ENCODE peak calls at places on chromosomes 12 and 14, in five cellular contexts. M is RKO; L is tibial nerve; K is stimulated activated CD4-positive, alpha-beta T cell treated with anti-CD3 and anti-CD28 coated beads, Interleukin-1b, Interleukin-23, amount 100 ng/mL, for 4 hours; X is ELF-1. D is an unnamed sample.
A peak's percentile ranks its signal among the peaks of the same experiment; 100 is the strongest.

GRCh38 chr12:84046869-84047268 is 865.7 kb downstream of the SLC6A15 start:
- DNase-seq in M (no peak), L (no peak), K (no peak), X (no peak), D (no peak)

GRCh38 chr14:61321385-61322010 is at the start of gene PRKCH:
- DNase-seq in M (no peak), L (no peak), K (peak; percentile 73), X (peak; percentile 80), D (no peak)

GRCh38 chr14:102333795-102334415 is 14.4 kb downstream of the ZNF839 start:
- DNase-seq in M (no peak), L (no peak), K (no peak), X (no peak), D (no peak)

GRCh38 chr12:111691262-111691661 is 5.4 kb downstream of the ACAD10 start:
- DNase-seq in M (no peak), L (no peak), K (no peak), X (no peak), D (no peak)

GRCh38 chr14:37862263-37862662 is 266.8 kb downstream of the TTC6 start:
- DNase-seq in M (no peak), L (no peak), K (no peak), X (no peak), D (no peak)

GRCh38 chr12:68001486-68002466 is 12.5 kb downstream of the IFNG-AS1 start:
- DNase-seq in M (peak; percentile 54), L (no peak), K (no peak), X (no peak), D (no peak)

GRCh38 chr12:15423629-15424028 is 101.3 kb downstream of the PTPRO start:
- DNase-seq in M (peak; percentile 48), L (no peak), K (no peak), X (no peak), D (no peak)

GRCh38 chr14:68795602-68796417 is 2.9 kb upstream of the ZFP36L1 start:
- DNase-seq in M (peak; percentile 81), L (peak; percentile 71), K (peak; percentile 66), X (peak; percentile 94), D (peak; percentile 34)

GRCh38 chr12:110684322-110684836 is 4.5 kb downstream of the HVCN1 start:
- DNase-seq in M (no peak), L (no peak), K (no peak), X (no peak), D (no peak)

GRCh38 chr14:28272270-28272669 is 494.3 kb upstream of the FOXG1 start:
- DNase-seq in M (no peak), L (no peak), K (no peak), X (no peak), D (no peak)

GRCh38 chr12:68469136-68469535 is 137.0 kb upstream of the MDM1 start:
- DNase-seq in M (no peak), L (no peak), K (no peak), X (no peak), D (no peak)

GRCh38 chr12:127619869-127620769 is 646.9 kb upstream of the TMEM132C start:
- DNase-seq in M (no peak), L (no peak), K (no peak), X (peak; percentile 16), D (no peak)

GRCh38 chr12:111720457-111720856 is 34.6 kb downstream of the ACAD10 start:
- DNase-seq in M (no peak), L (no peak), K (no peak), X (no peak), D (no peak)

GRCh38 chr12:112446008-112446725 is 27.4 kb downstream of the PTPN11 start:
- DNase-seq in M (no peak), L (no peak), K (no peak), X (no peak), D (no peak)

GRCh38 chr14:103527408-103528157 is 1.4 kb upstream of the TRMT61A start:
- DNase-seq in M (no peak), L (no peak), K (no peak), X (peak; percentile 3), D (no peak)

GRCh38 chr14:26935733-26936132 is 337.9 kb upstream of the NOVA1 start:
- DNase-seq in M (no peak), L (no peak), K (no peak), X (no peak), D (no peak)

GRCh38 chr12:117025481-117026151 is 73.6 kb downstream of the TESC start:
- DNase-seq in M (peak; percentile 79), L (no peak), K (peak; percentile 23), X (peak; percentile 94), D (peak; percentile 39)

GRCh38 chr12:123808167-123808566 is 46.1 kb downstream of the DNAH10 start:
- DNase-seq in M (no peak), L (no peak), K (no peak), X (peak; percentile 38), D (no peak)

GRCh38 chr12:122491991-122492390 is 8.7 kb downstream of the ZCCHC8 start:
- DNase-seq in M (no peak), L (no peak), K (no peak), X (no peak), D (no peak)

GRCh38 chr12:6193853-6194815 is 6.1 kb upstream of the CD9 start:
- DNase-seq in M (no peak), L (no peak), K (no peak), X (peak; percentile 94), D (no peak)

GRCh38 chr12:113416091-113416754 is 6.0 kb upstream of the SDSL start:
- DNase-seq in M (peak; percentile 65), L (no peak), K (no peak), X (no peak), D (no peak)

GRCh38 chr14:34043627-34044372 is 92.9 kb upstream of the EGLN3 start:
- DNase-seq in M (no peak), L (no peak), K (peak; percentile 6), X (peak; percentile 62), D (no peak)

GRCh38 chr14:105023791-105024480 is 3.1 kb upstream of the CDCA4 start:
- DNase-seq in M (peak; percentile 88), L (no peak), K (no peak), X (no peak), D (no peak)